ENCODE peak calls at places on chromosomes 12 and 14, in seven cellular contexts. G is IMR-90, D is GM23338, O is endodermal cell, T is neural progenitor cell, K is K562, F is OCI-LY7. U is an unnamed sample.

GRCh38 chr14:57957441-57957840 is 91.5 kb upstream of the SLC35F4 start:
- DNase-seq in O (no peak), G (no peak), D (no peak), T (no peak), K (no peak), F (no peak), U (no peak)

GRCh38 chr12:123396954-123397353 is 13.0 kb downstream of the KMT5A start:
- DNase-seq in K (no peak), D (no peak), O (no peak), F (no peak), T (no peak), G (no peak), U (no peak)

GRCh38 chr14:63896278-63896720 is 43.5 kb downstream of the SYNE2 start:
- DNase-seq in K (no peak), T (no peak), D (no peak), G (peak; percentile 71), O (no peak), F (no peak), U (no peak)

GRCh38 chr12:108879615-108880254 is at the start of gene DAO:
- DNase-seq in K (no peak), G (no peak), F (no peak), T (no peak), D (no peak), O (peak; percentile 56), U (no peak)

GRCh38 chr14:102586420-102587119 is 5.9 kb upstream of the RCOR1 start:
- DNase-seq in O (no peak), T (no peak), F (peak; percentile 28), G (peak; percentile 73), K (no peak), D (no peak), U (peak; percentile 52)

GRCh38 chr12:69330475-69331473 is 17.4 kb upstream of the LYZ start:
- DNase-seq in K (peak; percentile 42), G (peak; percentile 1), T (peak; percentile 46), O (peak; percentile 93), D (peak; percentile 87), F (peak; percentile 77), U (peak; percentile 22)

GRCh38 chr14:37888234-37888633 is 292.8 kb downstream of the TTC6 start:
- DNase-seq in F (no peak), K (no peak), T (no peak), D (no peak), O (no peak), G (no peak), U (no peak)

GRCh38 chr12:56991319-56991906 is 14.9 kb downstream of the ZBTB39 start:
- DNase-seq in F (no peak), O (peak; percentile 41), G (no peak), D (no peak), K (peak; percentile 60), T (no peak), U (no peak)

DNA sequence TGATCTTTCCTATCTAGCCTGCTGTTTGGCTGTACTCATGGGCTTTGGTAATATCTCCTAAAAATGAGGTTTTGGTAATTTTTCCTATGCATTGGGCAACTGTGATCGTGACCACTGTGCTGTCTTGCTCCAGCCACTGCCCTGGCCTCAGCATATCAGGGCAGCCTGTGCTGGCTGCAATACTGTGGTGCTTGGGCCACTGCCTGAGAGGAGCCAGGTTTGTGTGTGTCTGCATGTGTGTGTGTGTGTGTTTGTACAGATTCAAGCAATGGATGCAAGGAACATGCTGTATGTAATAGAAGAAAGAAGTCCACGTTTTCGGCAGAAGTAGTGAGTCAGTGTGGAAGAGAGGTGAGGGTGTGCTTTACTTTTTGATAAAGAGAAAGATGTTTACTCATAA is 13.0 kb downstream of the ERG28 start:
- DNase-seq in T (no peak), D (no peak), F (no peak), G (peak; percentile 26), O (no peak), K (no peak), U (no peak)
- H3K4me1 ChIP-seq in T (no peaks in the 10 kb centered on the region), D (no peaks in the 10 kb centered on the region), F (no peaks in the 10 kb centered on the region), G (peaks cover 26% of the 10 kb centered on the region), O (peaks cover 17% of the 10 kb centered on the region), K (no peaks in the 10 kb centered on the region), U (peaks cover 35% of the 10 kb centered on the region)

GRCh38 chr14:95064256-95064655 is 93.1 kb downstream of the DICER1 start:
- DNase-seq in K (no peak), D (no peak), F (no peak), G (no peak), T (no peak), O (peak; percentile 41), U (no peak)

GRCh38 chr14:95061317-95062093 is 95.8 kb downstream of the DICER1 start:
- DNase-seq in D (no peak), T (no peak), K (no peak), G (peak; percentile 10), O (no peak), F (no peak), U (no peak)

GRCh38 chr14:95063391-95063790 is 93.9 kb downstream of the DICER1 start:
- DNase-seq in D (no peak), G (no peak), F (no peak), K (no peak), T (no peak), O (peak; percentile 36), U (no peak)

GRCh38 chr14:95062220-95062619 is 95.1 kb downstream of the DICER1 start:
- DNase-seq in G (no peak), O (no peak), T (no peak), F (no peak), D (no peak), K (no peak), U (no peak)

GRCh38 chr14:95062946-95063345 is 94.4 kb downstream of the DICER1 start:
- DNase-seq in T (no peak), D (no peak), K (no peak), O (no peak), F (no peak), G (no peak), U (no peak)
- TF ChIP-seq CTCF in T (no peak), D (no peak), K (no peak), O (no peak), F (no peak), G (no peak), U (no peak)

GRCh38 chr12:46366771-46367170 is 5.8 kb downstream of the SLC38A2 start:
- DNase-seq in O (no peak), K (no peak), T (no peak), G (no peak), F (no peak), D (no peak), U (no peak)
- H3K4me1 ChIP-seq in O (peaks cover 20% of the 10 kb centered on the region), K (peaks cover 5% of the 10 kb centered on the region), T (peaks cover 29% of the 10 kb centered on the region), G (peaks cover 2% of the 10 kb centered on the region), F (peaks cover 12% of the 10 kb centered on the region), D (peaks cover 23% of the 10 kb centered on the region), U (peaks cover 58% of the 10 kb centered on the region)

DNA sequence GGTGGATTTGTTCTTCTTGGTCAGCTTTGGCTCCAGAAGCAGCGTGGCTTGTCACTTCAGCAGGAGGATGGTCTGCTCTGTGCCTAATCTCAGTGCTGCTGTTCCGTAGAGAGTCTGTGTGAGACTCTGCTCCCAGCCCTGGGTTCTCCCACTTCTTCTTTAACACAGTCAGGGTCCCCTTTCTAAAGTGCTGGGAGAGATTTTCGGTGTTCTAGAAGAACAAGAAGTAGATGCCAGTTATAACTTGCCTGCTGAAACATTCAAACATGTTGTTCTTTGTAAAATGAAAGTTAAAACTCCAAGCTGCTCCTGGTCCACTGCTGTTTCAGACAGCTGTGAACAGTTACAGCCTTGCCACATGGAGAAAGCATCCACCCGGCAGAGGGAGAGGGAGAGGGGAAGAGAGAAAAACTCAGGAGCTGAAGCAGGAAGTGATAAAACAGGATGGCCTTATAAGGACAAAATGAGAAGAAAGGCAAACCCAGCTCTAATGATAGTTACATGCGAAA is 55.2 kb upstream of the CERS5 start:
- DNase-seq in T (peak; percentile 59), K (peak; percentile 76), O (peak; percentile 87), D (peak; percentile 80), F (peak; percentile 50), G (peak; percentile 95), U (peak; percentile 93)
- TF ChIP-seq CTCF in T (peak; percentile 10), K (peak; percentile 42), O (peak; percentile 52), D (no peak), F (no peak), G (peak; percentile 41), U (peak; percentile 40)

GRCh38 chr14:91361236-91361811 is 56.3 kb downstream of the CCDC88C start:
- DNase-seq in T (no peak), O (no peak), K (no peak), G (peak; percentile 34), D (no peak), F (no peak), U (peak; percentile 63)
- H3K4me1 ChIP-seq in T (peaks cover 17% of the 10 kb centered on the region), O (no peaks in the 10 kb centered on the region), K (peaks cover 17% of the 10 kb centered on the region), G (no peaks in the 10 kb centered on the region), D (peaks cover 13% of the 10 kb centered on the region), F (peaks cover 100% of the 10 kb centered on the region), U (no peaks in the 10 kb centered on the region)

DNA sequence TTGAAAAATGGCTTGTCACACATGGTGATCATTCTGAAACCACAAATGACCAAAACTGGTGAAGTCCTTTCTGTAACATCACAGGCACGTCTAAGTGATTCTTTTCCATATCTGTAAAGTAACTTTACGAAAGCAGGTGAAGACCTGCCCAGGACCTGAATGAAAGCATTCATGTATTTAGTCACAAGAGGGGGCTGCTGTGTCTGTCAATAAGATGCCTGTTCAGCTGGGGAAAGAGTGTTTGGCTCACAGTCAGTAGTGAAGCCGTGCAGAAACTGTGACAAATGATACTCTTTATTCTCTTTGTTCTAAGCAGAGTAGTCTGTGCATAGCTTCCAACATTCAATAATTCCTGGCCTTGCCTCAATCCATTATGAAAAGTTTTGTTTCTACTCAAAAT is 373.5 kb upstream of the OR4E1 start:
- DNase-seq in F (peak; percentile 51), K (peak; percentile 5), D (peak; percentile 80), G (no peak), O (no peak), T (peak; percentile 76), U (no peak)
- TF ChIP-seq CTCF in F (peak; percentile 74), K (peak; percentile 37), D (peak; percentile 47), G (peak; percentile 8), O (peak; percentile 73), T (peak; percentile 61), U (no peak)

U was measured in osteoblast.